ENCODE peak calls at places on chromosomes 13 and 19, in ten cellular contexts. R, V, T, E, J, G, B, U, F and P are unnamed samples.

GRCh38 chr19:6138066-6138465 is 2.6 kb downstream of the ACSBG2 start:
- DNase-seq in R (no peak), V (no peak), T (no peak), E (peak; percentile 22), J (no peak), G (no peak), B (no peak), U (no peak), F (peak; percentile 7), P (no peak)

GRCh38 chr19:39765091-39766076 is 13.3 kb upstream of the LEUTX start:
- DNase-seq in R (peak; percentile 28), V (no peak), T (peak; percentile 42), E (peak; percentile 56), J (peak; percentile 29), G (peak; percentile 43), B (peak; percentile 20), U (no peak), F (peak; percentile 16), P (peak; percentile 66)

GRCh38 chr19:58279042-58279924 is 528 bp downstream of the ZNF8 start:
- DNase-seq in R (peak; percentile 91), V (peak; percentile 54), T (peak; percentile 44), E (peak; percentile 57), J (peak; percentile 48), G (peak; percentile 76), B (peak; percentile 16), U (peak; percentile 83), F (peak; percentile 59), P (peak; percentile 58)

GRCh38 chr19:18007939-18008673 is at the start of gene ARRDC2:
- DNase-seq in R (peak; percentile 96), V (peak; percentile 86), T (peak; percentile 86), E (peak; percentile 88), J (peak; percentile 95), G (peak; percentile 92), B (peak; percentile 44), U (peak; percentile 94), F (peak; percentile 89), P (peak; percentile 81)

GRCh38 chr19:18998276-18998675 is 35.0 kb downstream of the SUGP2 start:
- DNase-seq in R (no peak), V (no peak), T (no peak), E (no peak), J (no peak), G (no peak), B (no peak), U (no peak), F (no peak), P (no peak)

GRCh38 chr19:3573162-3573857 is 566 bp downstream of the HMG20B start:
- DNase-seq in R (peak; percentile 55), V (no peak), T (peak; percentile 27), E (no peak), J (no peak), G (peak; percentile 69), B (no peak), U (peak; percentile 72), F (no peak), P (no peak)

GRCh38 chr13:45695198-45695730 is 6.9 kb upstream of the CBY2 start:
- DNase-seq in R (no peak), V (no peak), T (no peak), E (peak; percentile 18), J (no peak), G (no peak), B (no peak), U (no peak), F (no peak), P (no peak)

GRCh38 chr19:13689050-13689449 is 75.3 kb upstream of the MRI1 start:
- DNase-seq in R (no peak), V (no peak), T (no peak), E (peak; percentile 40), J (no peak), G (no peak), B (no peak), U (no peak), F (peak; percentile 4), P (peak; percentile 36)

GRCh38 chr13:106533101-106533939 is 2.1 kb downstream of the EFNB2 start:
- DNase-seq in R (peak; percentile 89), V (peak; percentile 79), T (no peak), E (peak; percentile 78), J (peak; percentile 85), G (peak; percentile 89), B (no peak), U (peak; percentile 89), F (peak; percentile 85), P (peak; percentile 84)

GRCh38 chr19:17598953-17599352 is 43.5 kb downstream of the COLGALT1 start:
- DNase-seq in R (no peak), V (no peak), T (no peak), E (no peak), J (no peak), G (no peak), B (no peak), U (no peak), F (no peak), P (no peak)

GRCh38 chr13:101499406-101499805 is 46.9 kb downstream of the ITGBL1 start:
- DNase-seq in R (no peak), V (no peak), T (no peak), E (peak; percentile 79), J (peak; percentile 29), G (no peak), B (no peak), U (no peak), F (peak; percentile 50), P (no peak)

GRCh38 chr19:54023191-54023590 is 31.8 kb downstream of the CACNG6 start:
- DNase-seq in R (no peak), V (no peak), T (no peak), E (no peak), J (no peak), G (no peak), B (no peak), U (no peak), F (no peak), P (no peak)

GRCh38 chr19:15166700-15167099 is 34.1 kb downstream of the NOTCH3 start:
- DNase-seq in R (no peak), V (no peak), T (no peak), E (no peak), J (no peak), G (no peak), B (no peak), U (no peak), F (no peak), P (no peak)

GRCh38 chr19:1019980-1020867 is 699 bp downstream of the TMEM259 start:
- DNase-seq in R (no peak), V (no peak), T (no peak), E (no peak), J (no peak), G (peak; percentile 75), B (no peak), U (peak; percentile 84), F (no peak), P (no peak)

GRCh38 chr19:51479531-51480331 is 1.4 kb downstream of the CEACAM18 start:
- DNase-seq in R (no peak), V (no peak), T (no peak), E (no peak), J (no peak), G (no peak), B (no peak), U (no peak), F (no peak), P (no peak)

GRCh38 chr13:65034266-65034665 is 2195.9 kb downstream of the PCDH9 start:
- DNase-seq in R (peak; percentile 13), V (no peak), T (no peak), E (no peak), J (no peak), G (no peak), B (no peak), U (no peak), F (no peak), P (no peak)

GRCh38 chr19:20612711-20613316 is 47.2 kb upstream of the ZNF737 start:
- DNase-seq in R (no peak), V (no peak), T (no peak), E (no peak), J (no peak), G (no peak), B (no peak), U (no peak), F (no peak), P (no peak)

GRCh38 chr19:18895038-18895827 is 725 bp downstream of the CERS1 start:
- DNase-seq in R (peak; percentile 46), V (peak; percentile 80), T (no peak), E (peak; percentile 34), J (peak; percentile 22), G (no peak), B (no peak), U (no peak), F (peak; percentile 23), P (peak; percentile 44)

GRCh38 chr13:100210966-100211710 is 122.2 kb downstream of the PCCA start:
- DNase-seq in R (no peak), V (no peak), T (no peak), E (peak; percentile 45), J (peak; percentile 38), G (no peak), B (no peak), U (no peak), F (no peak), P (no peak)
- TF ChIP-seq CTCF in R (no peak), V (no peak), T (no peak), E (no peak), J (no peak), G (no peak), B (no peak), U (no peak), F (no peak), P (no peak)

GRCh38 chr19:2315818-2316353 is 7.9 kb upstream of the LINGO3 start:
- DNase-seq in R (peak; percentile 81), V (peak; percentile 61), T (peak; percentile 29), E (peak; percentile 61), J (peak; percentile 50), G (peak; percentile 88), B (no peak), U (peak; percentile 81), F (peak; percentile 57), P (no peak)
- TF ChIP-seq CTCF in R (peak; percentile 58), V (peak; percentile 81), T (no peak), E (peak; percentile 55), J (peak; percentile 68), G (peak; percentile 68), B (peak; percentile 64), U (no peak), F (peak; percentile 60), P (peak; percentile 7)

DNA sequence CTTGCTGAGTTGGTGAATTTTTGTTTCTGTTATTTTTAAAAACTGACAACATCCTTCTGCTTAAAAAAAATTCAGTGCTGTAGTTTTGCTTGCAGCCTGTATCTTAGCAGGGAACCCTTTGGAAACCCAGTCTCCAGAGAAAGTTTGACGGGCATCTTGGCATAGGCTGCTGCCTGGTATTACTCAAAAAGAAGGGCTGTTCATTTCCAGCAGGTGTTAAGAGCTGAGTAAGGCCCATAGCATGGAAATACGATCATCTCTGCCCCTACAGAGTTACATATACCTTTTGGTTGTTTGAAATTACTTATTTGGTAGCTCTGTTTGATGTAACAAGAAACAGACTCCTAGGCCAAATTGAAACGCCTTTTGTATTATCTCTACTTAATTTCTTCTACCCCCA is 41.5 kb downstream of the URI1 start:
- DNase-seq in R (no peak), V (no peak), T (no peak), E (no peak), J (no peak), G (no peak), B (no peak), U (no peak), F (no peak), P (no peak)
- TF ChIP-seq CTCF in R (no peak), V (no peak), T (no peak), E (no peak), J (no peak), G (no peak), B (no peak), U (no peak), F (no peak), P (no peak)

DNA sequence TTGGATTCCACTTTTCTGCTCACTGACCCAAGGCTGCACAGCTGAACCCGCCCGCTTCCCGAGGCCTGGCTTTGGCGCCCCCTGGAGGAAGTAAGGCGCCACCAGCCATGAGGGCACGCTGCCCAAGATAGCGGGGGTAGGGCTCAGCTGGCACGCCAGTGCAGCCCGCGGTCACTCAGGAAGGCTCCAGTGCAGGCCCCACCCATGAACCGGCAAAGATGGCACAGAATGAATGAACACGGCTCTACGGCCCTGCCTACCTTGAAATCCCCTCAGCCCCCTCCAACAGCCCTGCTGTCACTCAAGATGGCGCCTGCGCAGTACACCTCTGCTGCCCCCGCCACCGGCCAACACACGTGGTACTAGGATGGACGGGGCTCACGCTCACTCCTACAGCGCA is 3.0 kb downstream of the PEG3 start:
- DNase-seq in R (peak; percentile 82), V (peak; percentile 82), T (no peak), E (peak; percentile 45), J (peak; percentile 0), G (peak; percentile 71), B (no peak), U (peak; percentile 63), F (no peak), P (no peak)
- TF ChIP-seq CTCF in R (peak; percentile 61), V (peak; percentile 69), T (no peak), E (peak; percentile 23), J (peak; percentile 12), G (peak; percentile 43), B (peak; percentile 16), U (no peak), F (no peak), P (no peak)